ENCODE peak calls at places on chromosomes 3 and 15, in five cellular contexts. One of them, this sample, is unnamed.

GRCh38 chr15:84748274-84749110 is at the start of gene ZNF592:
- DNase-seq in K562: peak
- DNase-seq in HepG2: peak
- DNase-seq in GM12878: no peak
- DNase-seq in SK-N-SH: peak
- DNase-seq in this sample: no peak

GRCh38 chr15:23518104-23518503 is 47.4 kb upstream of the MKRN3 start:
- DNase-seq in K562: no peak
- DNase-seq in HepG2: no peak
- DNase-seq in SK-N-SH: no peak
- DNase-seq in GM12878: no peak
- DNase-seq in this sample: no peak

GRCh38 chr3:185961675-185962232 is 23.9 kb upstream of the TRA2B start:
- DNase-seq in GM12878: no peak
- DNase-seq in HepG2: no peak
- DNase-seq in K562: no peak
- DNase-seq in SK-N-SH: no peak
- DNase-seq in this sample: no peak

GRCh38 chr3:8972614-8973013 is 9.3 kb upstream of the RAD18 start:
- DNase-seq in HepG2: peak
- DNase-seq in SK-N-SH: no peak
- DNase-seq in GM12878: no peak
- DNase-seq in K562: peak
- DNase-seq in this sample: no peak

GRCh38 chr3:104102386-104102785 is 1264.3 kb upstream of the ALCAM start:
- DNase-seq in HepG2: peak
- DNase-seq in SK-N-SH: no peak
- DNase-seq in GM12878: peak
- DNase-seq in K562: no peak
- DNase-seq in this sample: peak

GRCh38 chr3:127224118-127224517 is 31.2 kb downstream of the PRR23E start:
- DNase-seq in K562: no peak
- DNase-seq in SK-N-SH: no peak
- DNase-seq in HepG2: no peak
- DNase-seq in GM12878: no peak
- DNase-seq in this sample: no peak

GRCh38 chr15:74776851-74777768 is 4.8 kb upstream of the CSK start:
- DNase-seq in SK-N-SH: peak
- DNase-seq in GM12878: peak
- DNase-seq in HepG2: no peak
- DNase-seq in K562: no peak
- DNase-seq in this sample: no peak

GRCh38 chr15:60656491-60657284 is 177.7 kb upstream of the ICE2 start:
- DNase-seq in K562: no peak
- DNase-seq in HepG2: no peak
- DNase-seq in SK-N-SH: no peak
- DNase-seq in GM12878: no peak
- DNase-seq in this sample: no peak

GRCh38 chr3:155995525-155996370 is 124.6 kb upstream of the KCNAB1 start:
- DNase-seq in GM12878: no peak
- DNase-seq in HepG2: peak
- DNase-seq in SK-N-SH: peak
- DNase-seq in K562: peak
- DNase-seq in this sample: peak

GRCh38 chr15:50107591-50108408 is 11.2 kb downstream of the ATP8B4 start:
- DNase-seq in GM12878: peak
- DNase-seq in HepG2: no peak
- DNase-seq in K562: no peak
- DNase-seq in SK-N-SH: no peak
- DNase-seq in this sample: no peak

GRCh38 chr15:74611341-74611740 is 4.3 kb upstream of the CLK3 start:
- DNase-seq in HepG2: no peak
- DNase-seq in GM12878: no peak
- DNase-seq in K562: no peak
- DNase-seq in SK-N-SH: no peak
- DNase-seq in this sample: no peak

GRCh38 chr3:40782086-40782721 is 257.4 kb downstream of the ZNF621 start:
- DNase-seq in GM12878: no peak
- DNase-seq in HepG2: peak
- DNase-seq in SK-N-SH: no peak
- DNase-seq in K562: no peak
- DNase-seq in this sample: no peak

GRCh38 chr3:12943124-12944021 is 102.0 kb upstream of the RPL32 start:
- DNase-seq in GM12878: no peak
- DNase-seq in HepG2: no peak
- DNase-seq in K562: no peak
- DNase-seq in SK-N-SH: no peak
- DNase-seq in this sample: no peak

GRCh38 chr3:123629747-123630047 is 44.8 kb upstream of the HACD2 start:
- DNase-seq in SK-N-SH: no peak
- DNase-seq in HepG2: no peak
- DNase-seq in K562: no peak
- DNase-seq in GM12878: no peak
- DNase-seq in this sample: no peak

GRCh38 chr3:157231071-157231470 is 71.1 kb upstream of the CCNL1 start:
- DNase-seq in K562: no peak
- DNase-seq in HepG2: no peak
- DNase-seq in GM12878: no peak
- DNase-seq in SK-N-SH: no peak
- DNase-seq in this sample: no peak

GRCh38 chr3:62525276-62525675 is 151.9 kb upstream of the FEZF2 start:
- DNase-seq in GM12878: no peak
- DNase-seq in SK-N-SH: no peak
- DNase-seq in K562: no peak
- DNase-seq in HepG2: no peak
- DNase-seq in this sample: no peak

GRCh38 chr15:77358545-77359240 is 61.2 kb downstream of the PEAK1 start:
- DNase-seq in K562: no peak
- DNase-seq in HepG2: no peak
- DNase-seq in SK-N-SH: no peak
- DNase-seq in GM12878: no peak
- DNase-seq in this sample: no peak

GRCh38 chr3:151709847-151710246 is 23.9 kb upstream of the AADACL2 start:
- DNase-seq in K562: no peak
- DNase-seq in SK-N-SH: no peak
- DNase-seq in HepG2: no peak
- DNase-seq in GM12878: no peak
- DNase-seq in this sample: no peak

GRCh38 chr15:64507293-64507802 is 47.0 kb downstream of the ZNF609 start:
- DNase-seq in HepG2: peak
- DNase-seq in GM12878: peak
- DNase-seq in SK-N-SH: peak
- DNase-seq in K562: peak
- DNase-seq in this sample: no peak

GRCh38 chr3:81716870-81717509 is 44.5 kb downstream of the GBE1 start:
- DNase-seq in GM12878: no peak
- DNase-seq in HepG2: peak
- DNase-seq in K562: peak
- DNase-seq in SK-N-SH: no peak
- DNase-seq in this sample: no peak

GRCh38 chr15:87959080-87959479 is 297.5 kb downstream of the NTRK3 start:
- DNase-seq in K562: no peak
- DNase-seq in GM12878: no peak
- DNase-seq in HepG2: no peak
- DNase-seq in SK-N-SH: no peak
- DNase-seq in this sample: no peak

GRCh38 chr3:154642066-154642619 is 212.2 kb upstream of the GPR149 start:
- DNase-seq in GM12878: no peak
- DNase-seq in SK-N-SH: no peak
- DNase-seq in K562: peak
- DNase-seq in HepG2: no peak
- DNase-seq in this sample: no peak

GRCh38 chr15:42057744-42058646 is 36.4 kb downstream of the PLA2G4D start:
- DNase-seq in HepG2: no peak
- DNase-seq in K562: no peak
- DNase-seq in SK-N-SH: no peak
- DNase-seq in GM12878: no peak
- DNase-seq in this sample: no peak

GRCh38 chr3:158802399-158803023 is 657 bp downstream of the MFSD1 start:
- DNase-seq in HepG2: no peak
- DNase-seq in GM12878: no peak
- DNase-seq in SK-N-SH: no peak
- DNase-seq in K562: no peak
- DNase-seq in this sample: no peak
- TF ChIP-seq RAD21 in HepG2: no peak
- TF ChIP-seq RAD21 in GM12878: no peak
- TF ChIP-seq RAD21 in SK-N-SH: no peak
- TF ChIP-seq RAD21 in K562: no peak
- TF ChIP-seq RAD21 in this sample: no peak

GRCh38 chr3:67241084-67241483 is 243.0 kb downstream of the KBTBD8 start:
- DNase-seq in GM12878: no peak
- DNase-seq in HepG2: no peak
- DNase-seq in SK-N-SH: no peak
- DNase-seq in K562: no peak
- DNase-seq in this sample: no peak
- TF ChIP-seq ZBTB33 in GM12878: no peak
- TF ChIP-seq ZBTB33 in HepG2: no peak
- TF ChIP-seq ZBTB33 in SK-N-SH: no peak
- TF ChIP-seq ZBTB33 in K562: no peak
- TF ChIP-seq ZBTB33 in this sample: no peak

GRCh38 chr15:26082069-26082832 is 219.1 kb upstream of the ATP10A start:
- DNase-seq in SK-N-SH: peak
- DNase-seq in HepG2: peak
- DNase-seq in K562: peak
- DNase-seq in GM12878: peak
- DNase-seq in this sample: no peak
- TF ChIP-seq CTCF in SK-N-SH: peak
- TF ChIP-seq CTCF in HepG2: no peak
- TF ChIP-seq CTCF in K562: no peak
- TF ChIP-seq CTCF in GM12878: no peak
- TF ChIP-seq CTCF in this sample: no peak

DNA sequence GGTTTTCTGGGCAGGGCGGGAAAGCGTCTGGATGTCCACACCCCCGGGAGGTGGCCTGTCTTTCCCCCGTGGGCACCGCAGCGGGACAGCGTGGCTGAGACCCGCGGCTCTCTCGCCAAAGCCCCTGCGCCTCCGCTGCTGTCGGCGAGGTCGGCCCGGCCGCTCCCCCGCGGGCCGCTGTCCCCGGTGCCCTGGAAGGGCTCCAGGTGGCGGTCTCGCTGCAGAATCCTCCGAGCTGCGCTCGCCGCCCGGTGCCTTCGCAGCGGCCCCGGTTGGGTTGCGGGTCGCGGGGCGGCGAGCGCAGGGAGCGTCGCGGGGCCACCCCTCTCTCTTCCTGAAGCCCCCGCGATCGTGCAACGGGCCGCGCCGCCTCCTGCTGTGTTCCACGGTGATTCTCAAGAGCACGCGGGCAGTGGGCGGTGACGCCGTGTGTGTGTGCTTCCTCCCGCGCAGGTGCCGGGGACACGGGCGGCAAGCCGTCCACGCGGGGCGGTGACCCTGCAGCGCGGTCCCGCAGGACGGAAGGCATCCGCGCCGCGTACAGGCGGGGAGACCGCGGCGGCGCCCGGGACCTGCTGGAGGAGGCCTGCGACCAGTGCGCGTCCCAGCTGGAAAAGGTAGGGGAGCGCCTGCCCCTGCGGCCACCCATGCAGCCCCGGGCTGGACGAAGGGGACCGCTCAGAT is 54.3 kb downstream of the LRRK1 start:
- DNase-seq in GM12878: no peak
- DNase-seq in SK-N-SH: peak
- DNase-seq in HepG2: no peak
- DNase-seq in K562: no peak
- DNase-seq in this sample: no peak
- TF ChIP-seq RAD21 in GM12878: no peak
- TF ChIP-seq RAD21 in SK-N-SH: no peak
- TF ChIP-seq RAD21 in HepG2: no peak
- TF ChIP-seq RAD21 in K562: no peak
- TF ChIP-seq RAD21 in this sample: no peak

DNA sequence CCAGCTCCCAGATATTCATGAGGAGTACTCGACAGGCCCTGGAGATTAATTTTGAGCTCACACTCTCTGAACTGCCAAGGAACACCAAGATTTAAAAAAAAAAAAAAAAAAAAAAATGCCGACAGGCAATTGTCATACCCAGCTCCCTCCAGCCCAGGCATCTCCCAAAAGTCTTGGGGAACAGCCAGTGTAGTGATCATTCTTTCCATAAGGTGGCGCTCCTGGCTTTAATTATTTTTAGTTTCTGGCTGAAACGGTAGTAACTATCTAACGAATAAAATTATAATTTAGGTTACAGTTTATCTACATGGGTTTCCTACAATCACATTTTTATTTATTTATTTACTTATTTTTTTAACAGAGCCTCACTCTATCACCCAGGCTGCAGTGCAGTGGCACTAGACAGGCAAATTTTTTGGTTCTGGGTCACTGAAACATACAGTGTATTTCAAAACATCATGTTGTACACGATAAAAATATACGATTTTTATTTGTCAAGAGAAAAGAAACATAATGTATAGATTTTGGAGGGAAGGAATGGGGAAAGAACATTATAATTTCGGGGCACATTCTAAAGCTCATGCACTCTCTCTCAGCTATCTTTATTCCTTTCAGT is 157.3 kb downstream of the ADAMTS9 start:
- DNase-seq in HepG2: peak
- DNase-seq in GM12878: no peak
- DNase-seq in SK-N-SH: peak
- DNase-seq in K562: peak
- DNase-seq in this sample: peak
- TF ChIP-seq ZBTB33 in HepG2: no peak
- TF ChIP-seq ZBTB33 in GM12878: no peak
- TF ChIP-seq ZBTB33 in SK-N-SH: no peak
- TF ChIP-seq ZBTB33 in K562: no peak
- TF ChIP-seq ZBTB33 in this sample: no peak

GRCh38 chr3:125207507-125207906 is 5.0 kb downstream of the SLC12A8 start:
- DNase-seq in SK-N-SH: no peak
- DNase-seq in K562: no peak
- DNase-seq in HepG2: no peak
- DNase-seq in GM12878: no peak
- DNase-seq in this sample: no peak

GRCh38 chr3:125200731-125201139 is 11.8 kb downstream of the SLC12A8 start:
- DNase-seq in K562: no peak
- DNase-seq in HepG2: peak
- DNase-seq in GM12878: peak
- DNase-seq in SK-N-SH: no peak
- DNase-seq in this sample: no peak

GRCh38 chr3:125203731-125204130 is 8.8 kb downstream of the SLC12A8 start:
- DNase-seq in HepG2: no peak
- DNase-seq in SK-N-SH: no peak
- DNase-seq in K562: no peak
- DNase-seq in GM12878: no peak
- DNase-seq in this sample: no peak

GRCh38 chr3:125206934-125207333 is 5.6 kb downstream of the SLC12A8 start:
- DNase-seq in GM12878: no peak
- DNase-seq in SK-N-SH: no peak
- DNase-seq in K562: no peak
- DNase-seq in HepG2: no peak
- DNase-seq in this sample: no peak

DNA sequence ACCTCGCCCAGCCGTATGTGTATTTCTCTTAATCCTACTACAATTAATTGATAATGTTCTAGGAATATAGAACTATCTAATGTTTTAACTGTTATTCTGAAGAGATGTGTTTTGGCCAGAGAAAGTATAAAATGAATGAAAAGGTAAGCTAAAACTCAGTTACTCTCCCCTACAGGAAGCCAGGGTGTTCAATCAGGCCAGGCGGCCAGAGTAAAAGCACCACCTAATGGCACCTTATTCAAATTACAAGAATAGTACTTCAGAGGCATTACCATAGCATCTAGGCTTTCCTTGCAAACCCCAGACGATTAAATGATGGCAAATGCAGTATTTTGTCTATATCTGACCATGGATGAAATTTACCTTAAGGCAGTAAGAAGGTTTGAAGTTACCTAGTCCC is 10.4 kb downstream of the SLC12A8 start:
- DNase-seq in SK-N-SH: no peak
- DNase-seq in GM12878: no peak
- DNase-seq in HepG2: no peak
- DNase-seq in K562: peak
- DNase-seq in this sample: no peak
- TF ChIP-seq CTCF in SK-N-SH: peak
- TF ChIP-seq CTCF in GM12878: peak
- TF ChIP-seq CTCF in HepG2: peak
- TF ChIP-seq CTCF in K562: peak
- TF ChIP-seq CTCF in this sample: peak

This sample was measured in HCT116.